ENCODE peak calls at places on chromosomes 13 and 19, in eight cellular contexts. R, X, K, J, B, O, H and M are unnamed samples. For H4K20me1, the result is how much of the 10 kb centered on the place peaks cover.

GRCh38 chr13:71577127-71577526 is 289.9 kb downstream of the DACH1 start:
- DNase-seq in R (no peak), X (no peak), K (peak), J (no peak), B (no peak), O (no peak), H (no peak), M (no peak)

GRCh38 chr13:23991119-23991518 is 93.8 kb upstream of the C1QTNF9B start:
- DNase-seq in R (no peak), X (peak), K (peak), J (no peak), B (no peak), O (no peak), H (no peak), M (no peak)

GRCh38 chr19:31586282-31586681 is 237.0 kb upstream of the TSHZ3 start:
- DNase-seq in R (no peak), X (no peak), K (no peak), J (no peak), B (no peak), O (no peak), H (peak), M (no peak)

GRCh38 chr13:101289764-101290163 is 126.5 kb downstream of the NALCN start:
- DNase-seq in R (peak), X (peak), K (no peak), J (no peak), B (no peak), O (no peak), H (peak), M (peak)

GRCh38 chr13:113663934-113664333 is 3.1 kb upstream of the GRK1 start:
- DNase-seq in R (no peak), X (no peak), K (no peak), J (no peak), B (no peak), O (no peak), H (no peak), M (no peak)

GRCh38 chr19:49864890-49865289 is 2.5 kb downstream of the PNKP start:
- DNase-seq in R (no peak), X (no peak), K (no peak), J (no peak), B (no peak), O (no peak), H (no peak), M (no peak)

GRCh38 chr13:113653264-113654174 is 4.5 kb downstream of the ATP4B start:
- DNase-seq in R (no peak), X (no peak), K (peak), J (no peak), B (no peak), O (no peak), H (no peak), M (no peak)

GRCh38 chr13:109163052-109163413 is 533.6 kb downstream of the MYO16 start:
- DNase-seq in R (no peak), X (no peak), K (no peak), J (no peak), B (no peak), O (no peak), H (peak), M (no peak)

GRCh38 chr19:1027020-1027952 is 878 bp downstream of the CNN2 start:
- DNase-seq in R (peak), X (no peak), K (no peak), J (no peak), B (no peak), O (no peak), H (peak), M (no peak)

DNA sequence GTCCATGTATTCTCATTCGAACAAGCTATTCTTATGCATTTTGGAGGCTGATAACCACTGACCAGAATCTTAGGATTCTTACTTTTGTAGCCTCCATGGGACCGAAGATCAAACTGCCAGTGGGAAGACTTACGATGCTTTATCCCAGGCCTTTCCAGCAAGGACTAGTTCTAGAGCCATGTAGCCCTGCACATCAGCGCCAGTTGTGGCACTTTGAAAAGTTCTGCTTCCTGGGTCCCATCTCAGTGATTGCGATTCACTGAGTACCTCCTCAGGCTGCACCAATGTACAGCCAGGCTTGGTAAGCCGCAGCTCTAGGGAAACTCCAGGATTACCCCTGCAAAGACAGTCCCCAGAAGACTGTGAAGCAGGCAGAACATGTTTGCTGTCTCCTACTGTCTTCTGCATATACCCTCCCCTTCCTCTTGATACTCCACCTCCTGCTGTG is 18.9 kb upstream of the ENOX1 start:
- DNase-seq in R (no peak), X (no peak), K (peak), J (no peak), B (no peak), O (no peak), H (no peak), M (no peak)
- H2AFZ ChIP-seq in R (no peak), X (no peak), K (no peak), J (no peak), B (no peak), O (no peak), H (no peak), M (no peak)

GRCh38 chr19:3932931-3933810 is at the start of gene NMRK2:
- DNase-seq in R (peak), X (peak), K (no peak), J (no peak), B (peak), O (no peak), H (no peak), M (no peak)
- TF ChIP-seq EZH2 in R (peak), X (peak), K (no peak), J (no peak), B (no peak), O (peak), H (no peak), M (no peak)

GRCh38 chr19:8449830-8450229 is 5.1 kb downstream of the HNRNPM start:
- DNase-seq in R (peak), X (no peak), K (peak), J (peak), B (no peak), O (no peak), H (no peak), M (no peak)
- H4K20me1 ChIP-seq in R (half or more), X (half or more), K (half or more), J (half or more), B (half or more), O (half or more), H (under half), M (half or more)

GRCh38 chr13:39877134-39877533 is 221.7 kb downstream of the COG6 start:
- DNase-seq in R (no peak), X (no peak), K (no peak), J (no peak), B (no peak), O (no peak), H (no peak), M (no peak)

GRCh38 chr13:39884166-39884565 is 228.7 kb downstream of the COG6 start:
- DNase-seq in R (no peak), X (no peak), K (no peak), J (no peak), B (no peak), O (no peak), H (no peak), M (no peak)

GRCh38 chr13:39879286-39880035 is 224.0 kb downstream of the COG6 start:
- DNase-seq in R (no peak), X (no peak), K (no peak), J (no peak), B (no peak), O (no peak), H (no peak), M (no peak)

GRCh38 chr13:39881887-39882286 is 226.4 kb downstream of the COG6 start:
- DNase-seq in R (no peak), X (no peak), K (no peak), J (no peak), B (no peak), O (no peak), H (no peak), M (no peak)

GRCh38 chr13:39881383-39881782 is 225.9 kb downstream of the COG6 start:
- DNase-seq in R (no peak), X (no peak), K (no peak), J (no peak), B (no peak), O (no peak), H (no peak), M (no peak)
- H2AFZ ChIP-seq in R (no peak), X (no peak), K (no peak), J (no peak), B (no peak), O (no peak), H (no peak), M (no peak)

GRCh38 chr19:52592301-52592700 is 22.2 kb downstream of the ZNF701 start:
- DNase-seq in R (no peak), X (no peak), K (no peak), J (no peak), B (no peak), O (no peak), H (peak), M (peak)
- TF ChIP-seq EZH2 in R (no peak), X (no peak), K (no peak), J (no peak), B (no peak), O (no peak), H (no peak), M (no peak)

DNA sequence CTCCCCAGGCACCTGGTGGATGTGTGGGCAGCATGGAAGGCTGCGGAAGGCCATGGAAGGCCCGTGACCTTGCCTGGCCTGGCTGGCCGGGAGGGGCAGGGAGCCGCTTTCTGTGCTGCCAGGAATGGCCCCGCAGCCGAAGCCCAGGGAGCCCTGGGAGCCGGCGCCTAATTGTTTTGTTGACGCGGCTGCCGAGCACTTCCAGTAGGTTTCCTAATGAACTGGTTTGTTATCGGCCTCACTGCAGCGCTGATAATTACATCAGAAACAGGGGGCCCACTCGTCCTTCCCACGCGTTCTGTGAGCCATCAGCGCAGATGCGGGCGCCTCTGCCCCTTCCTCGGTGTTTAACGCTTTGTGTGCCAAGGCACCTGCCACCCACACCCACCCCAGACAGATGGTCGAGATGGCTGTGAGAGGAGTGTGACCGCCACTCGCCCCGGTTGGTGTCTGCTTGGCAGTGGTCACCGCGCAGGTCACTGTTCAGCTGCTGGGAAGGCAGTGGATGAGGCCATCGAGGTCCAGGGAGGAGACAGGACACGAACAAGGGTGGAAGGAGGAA is 124.5 kb downstream of the KDM4B start:
- DNase-seq in R (peak), X (no peak), K (no peak), J (no peak), B (peak), O (no peak), H (no peak), M (no peak)
- H4K20me1 ChIP-seq in R (under half), X (under half), K (under half), J (under half), B (under half), O (under half), H (under half), M (under half)

GRCh38 chr19:46586294-46586693 is 14.8 kb upstream of the CALM3 start:
- DNase-seq in R (no peak), X (no peak), K (no peak), J (no peak), B (no peak), O (no peak), H (no peak), M (no peak)
- H2AFZ ChIP-seq in R (no peak), X (no peak), K (no peak), J (no peak), B (no peak), O (no peak), H (no peak), M (no peak)

GRCh38 chr19:19540707-19541515 is 2.8 kb downstream of the CILP2 start:
- DNase-seq in R (peak), X (peak), K (peak), J (peak), B (peak), O (peak), H (peak), M (peak)
- TF ChIP-seq EZH2 in R (no peak), X (no peak), K (no peak), J (no peak), B (no peak), O (no peak), H (no peak), M (no peak)

DNA sequence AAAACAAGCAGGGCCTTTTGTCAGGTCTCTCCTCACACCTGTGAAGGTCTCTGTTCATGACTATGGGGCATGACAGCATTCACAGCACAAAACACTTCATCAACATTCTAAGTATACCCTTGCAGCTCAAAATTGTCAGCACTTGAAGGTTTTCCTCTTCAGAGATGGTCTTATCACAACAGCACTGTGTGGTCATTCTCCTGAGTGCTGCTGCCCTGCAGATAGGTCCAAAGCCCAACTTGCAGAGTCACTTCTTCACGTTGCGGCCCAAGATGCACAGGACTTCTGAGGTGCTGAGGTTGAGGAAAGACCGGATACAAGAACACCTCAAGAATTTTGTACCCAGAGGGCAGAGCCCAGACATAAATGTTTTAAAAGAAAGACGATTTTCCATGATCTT is 574.5 kb downstream of the UQCRFS1 start:
- DNase-seq in R (no peak), X (no peak), K (no peak), J (no peak), B (peak), O (no peak), H (no peak), M (no peak)
- H4K20me1 ChIP-seq in R (under half), X (under half), K (under half), J (under half), B (under half), O (under half), H (under half), M (under half)